ENCODE peak calls at places on chromosomes 1 and 21, in four cellular contexts. P, C, A and M are unnamed samples.

GRCh38 chr1:53590581-53591515 is 131.6 kb downstream of the DMRTB1 start:
- DNase-seq in C (no peak), A (no peak), P (no peak), M (no peak)

GRCh38 chr1:27603320-27603961 is 503 bp downstream of the AHDC1 start:
- DNase-seq in P (no peak), C (peak; percentile 73), A (no peak), M (peak; percentile 65)

GRCh38 chr1:108732398-108732797 is 14.1 kb upstream of the STXBP3 start:
- DNase-seq in P (no peak), A (no peak), C (no peak), M (no peak)

GRCh38 chr1:1567831-1568380 is 6.8 kb downstream of the SSU72 start:
- DNase-seq in P (no peak), A (no peak), C (no peak), M (no peak)

GRCh38 chr1:97691325-97691724 is 229.5 kb downstream of the DPYD start:
- DNase-seq in C (no peak), A (no peak), P (no peak), M (no peak)

GRCh38 chr1:167333114-167333513 is 112.4 kb downstream of the POU2F1 start:
- DNase-seq in P (no peak), C (no peak), A (no peak), M (no peak)

GRCh38 chr1:24417681-24418080 is 2.1 kb downstream of the NIPAL3 start:
- DNase-seq in C (no peak), A (no peak), P (no peak), M (no peak)

GRCh38 chr1:10316752-10317151 is 82.1 kb upstream of the PGD start:
- DNase-seq in C (no peak), P (no peak), A (no peak), M (no peak)

GRCh38 chr1:12138196-12139183 is 28.3 kb upstream of the TNFRSF1B start:
- DNase-seq in P (no peak), A (no peak), C (no peak), M (no peak)

GRCh38 chr1:243917177-243917862 is 67.3 kb upstream of the AKT3 start:
- DNase-seq in A (no peak), C (no peak), P (no peak), M (peak; percentile 23)

GRCh38 chr1:245721488-245721887 is 566.7 kb downstream of the KIF26B start:
- DNase-seq in C (no peak), A (no peak), P (no peak), M (no peak)

GRCh38 chr21:44880762-44881585 is 7.5 kb upstream of the PTTG1IP start:
- DNase-seq in C (no peak), A (peak; percentile 70), P (no peak), M (no peak)

GRCh38 chr1:186059311-186059710 is 315.7 kb downstream of the TPR start:
- DNase-seq in C (no peak), P (no peak), A (no peak), M (no peak)

GRCh38 chr21:45412909-45413581 is 8.1 kb downstream of the COL18A1 start:
- DNase-seq in P (no peak), A (no peak), C (no peak), M (no peak)

GRCh38 chr1:150976879-150977694 is 2.5 kb upstream of the CERS2 start:
- DNase-seq in A (peak; percentile 68), P (no peak), C (peak; percentile 90), M (no peak)

GRCh38 chr1:47469910-47470309 is 32.1 kb downstream of the FOXD2 start:
- DNase-seq in A (no peak), P (no peak), C (peak; percentile 71), M (no peak)

GRCh38 chr1:38117444-38117887 is 70.9 kb upstream of the POU3F1 start:
- DNase-seq in A (no peak), P (no peak), C (no peak), M (no peak)

GRCh38 chr1:238485906-238486219 is 595.1 kb upstream of the ZP4 start:
- DNase-seq in A (no peak), P (no peak), C (no peak), M (no peak)

GRCh38 chr1:179231923-179232322 is 2.4 kb upstream of the ABL2 start:
- DNase-seq in A (no peak), C (peak; percentile 48), P (no peak), M (no peak)

GRCh38 chr1:198628064-198628455 is 10.8 kb upstream of the PTPRC start:
- DNase-seq in P (no peak), A (no peak), C (no peak), M (no peak)

GRCh38 chr1:243475966-243476365 is 220.1 kb downstream of the SDCCAG8 start:
- DNase-seq in C (peak; percentile 55), A (no peak), P (no peak), M (no peak)

GRCh38 chr1:111471012-111471411 is 2.8 kb upstream of the C1orf162 start:
- DNase-seq in A (no peak), C (no peak), P (peak; percentile 77), M (no peak)

GRCh38 chr1:180926164-180926981 is 13.7 kb downstream of the KIAA1614 start:
- DNase-seq in P (no peak), A (no peak), C (peak; percentile 68), M (no peak)

GRCh38 chr1:153251562-153251961 is 7.9 kb upstream of the LORICRIN start:
- DNase-seq in A (no peak), C (no peak), P (no peak), M (no peak)

GRCh38 chr1:18072066-18072465 is 35.5 kb upstream of the IGSF21 start:
- DNase-seq in C (no peak), P (no peak), A (no peak), M (no peak)
- TF ChIP-seq BRCA1 in C (no peak), P (no peak), A (no peak), M (no peak)

GRCh38 chr1:98979463-98979862 is 25.2 kb downstream of the PLPPR5 start:
- DNase-seq in P (no peak), A (no peak), C (no peak), M (no peak)
- TF ChIP-seq BRCA1 in P (no peak), A (no peak), C (no peak), M (no peak)

DNA sequence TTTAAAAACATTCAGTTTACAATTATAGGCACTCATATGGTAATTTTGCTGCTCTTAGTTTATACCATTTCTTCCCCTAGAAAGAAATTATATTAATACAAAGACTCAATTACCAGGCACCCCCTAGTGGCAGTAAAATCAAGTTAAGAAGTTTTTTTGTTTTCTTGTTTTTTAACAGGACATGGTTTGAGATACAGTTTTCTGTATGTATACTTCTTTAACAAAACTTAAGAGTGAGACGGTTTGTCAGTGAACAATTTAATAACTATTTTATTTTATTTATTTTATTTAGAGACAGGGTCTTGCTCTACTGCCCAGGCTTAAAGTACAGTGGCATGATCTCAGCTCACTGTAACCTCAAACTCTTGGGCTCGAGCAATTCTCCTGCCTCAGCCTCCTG is 224.6 kb downstream of the FAF1 start:
- DNase-seq in C (peak; percentile 28), A (no peak), P (no peak), M (no peak)
- TF ChIP-seq BRCA1 in C (no peak), A (no peak), P (no peak), M (no peak)

GRCh38 chr1:216461466-216461865 is 38.2 kb upstream of the USH2A start:
- DNase-seq in C (no peak), A (no peak), P (no peak), M (no peak)

GRCh38 chr1:216459651-216460200 is 36.5 kb upstream of the USH2A start:
- DNase-seq in A (no peak), P (no peak), C (no peak), M (no peak)

GRCh38 chr1:216466162-216466801 is 43.0 kb upstream of the USH2A start:
- DNase-seq in A (no peak), P (no peak), C (no peak), M (no peak)

GRCh38 chr1:216462061-216462775 is 39.0 kb upstream of the USH2A start:
- DNase-seq in C (no peak), A (no peak), P (no peak), M (no peak)

GRCh38 chr1:216464489-216464888 is 41.2 kb upstream of the USH2A start:
- DNase-seq in A (peak; percentile 23), C (no peak), P (no peak), M (no peak)
- TF ChIP-seq BRCA1 in A (no peak), C (no peak), P (no peak), M (no peak)

DNA sequence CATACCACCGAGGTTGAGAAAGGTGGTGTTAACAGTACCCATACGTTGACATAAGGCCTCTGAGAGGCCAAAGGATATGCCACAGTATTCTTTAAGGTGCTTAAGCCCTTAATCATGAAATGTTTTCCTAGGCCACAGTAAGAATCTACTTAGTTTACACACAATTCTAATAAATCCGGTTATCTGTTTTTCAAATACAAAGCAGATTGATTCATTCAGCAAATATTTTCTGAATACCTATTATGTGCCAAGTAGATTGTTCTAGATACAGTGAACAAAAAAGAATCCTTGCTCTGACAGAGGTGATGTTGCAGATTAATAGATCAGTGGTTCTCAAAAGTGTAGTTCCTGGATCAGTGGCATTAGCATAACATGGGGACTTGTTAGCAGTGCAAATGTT is 61.5 kb downstream of the NFIA start:
- DNase-seq in C (no peak), P (no peak), A (no peak), M (no peak)
- TF ChIP-seq BRCA1 in C (no peak), P (no peak), A (no peak), M (no peak)

GRCh38 chr1:160767417-160768294 is 28.3 kb upstream of the LY9 start:
- DNase-seq in P (peak; percentile 60), C (no peak), A (no peak), M (no peak)

GRCh38 chr1:160773088-160773487 is 22.9 kb upstream of the LY9 start:
- DNase-seq in P (no peak), A (no peak), C (no peak), M (no peak)

GRCh38 chr1:160763993-160764392 is 24.9 kb downstream of the SLAMF7 start:
- DNase-seq in P (no peak), C (no peak), A (no peak), M (no peak)

GRCh38 chr1:160768295-160768657 is 27.7 kb upstream of the LY9 start:
- DNase-seq in A (peak; percentile 29), C (peak; percentile 49), P (peak; percentile 84), M (no peak)
- TF ChIP-seq BRCA1 in A (no peak), C (no peak), P (no peak), M (no peak)

DNA sequence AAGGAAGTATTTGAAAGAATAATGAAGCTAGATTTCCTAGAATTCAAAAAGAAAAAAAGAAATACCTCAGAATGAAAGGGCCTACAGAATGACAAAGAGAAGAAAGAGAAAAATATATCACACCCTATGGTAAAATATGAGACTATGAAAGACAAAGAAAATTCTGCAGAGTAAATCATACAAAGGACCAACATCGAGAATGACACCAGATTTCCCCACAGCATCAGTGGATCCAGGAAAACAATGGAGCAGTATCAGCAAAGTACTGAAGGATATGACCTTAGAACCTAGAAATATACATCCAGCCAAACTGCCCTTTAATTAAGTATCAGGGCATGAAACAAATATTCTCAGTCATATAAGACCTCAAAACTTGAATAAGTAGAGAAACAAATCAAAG is 21.2 kb upstream of the IFNAR2 start:
- DNase-seq in C (no peak), A (no peak), P (no peak), M (no peak)
- TF ChIP-seq BRCA1 in C (no peak), A (no peak), P (no peak), M (no peak)